ENCODE peak calls at places on chromosomes 6 and 20, in six cellular contexts. One of them, this sample, is unnamed.

GRCh38 chr6:116400376-116400775 is 29.6 kb downstream of the DSE start:
- DNase-seq in IMR-90: no peak
- DNase-seq in A549: no peak
- DNase-seq in HEK293T: no peak
- DNase-seq in K562: no peak
- DNase-seq in GM12878: no peak
- DNase-seq in this sample: no peak

GRCh38 chr6:148272597-148272996 is 70.0 kb upstream of the SASH1 start:
- DNase-seq in IMR-90: no peak
- DNase-seq in A549: no peak
- DNase-seq in HEK293T: no peak
- DNase-seq in K562: no peak
- DNase-seq in GM12878: no peak
- DNase-seq in this sample: no peak

GRCh38 chr6:129606664-129607063 is 103.3 kb downstream of the ARHGAP18 start:
- DNase-seq in IMR-90: peak; percentile 75
- DNase-seq in A549: no peak
- DNase-seq in HEK293T: no peak
- DNase-seq in K562: no peak
- DNase-seq in GM12878: peak; percentile 59
- DNase-seq in this sample: no peak

GRCh38 chr6:22392711-22393110 is 95.9 kb upstream of the PRL start:
- DNase-seq in IMR-90: peak; percentile 45
- DNase-seq in A549: no peak
- DNase-seq in HEK293T: no peak
- DNase-seq in K562: no peak
- DNase-seq in GM12878: no peak
- DNase-seq in this sample: no peak

GRCh38 chr20:40814328-40814960 is 125.4 kb upstream of the MAFB start:
- DNase-seq in IMR-90: no peak
- DNase-seq in A549: no peak
- DNase-seq in HEK293T: no peak
- DNase-seq in K562: no peak
- DNase-seq in GM12878: no peak
- DNase-seq in this sample: no peak

GRCh38 chr20:36573798-36574277 is 441 bp downstream of the TGIF2 start:
- DNase-seq in IMR-90: no peak
- DNase-seq in A549: no peak
- DNase-seq in HEK293T: no peak
- DNase-seq in K562: peak; percentile 66
- DNase-seq in GM12878: no peak
- DNase-seq in this sample: peak; percentile 48

GRCh38 chr6:3518356-3518841 is 61.5 kb upstream of the SLC22A23 start:
- DNase-seq in IMR-90: peak; percentile 73
- DNase-seq in A549: peak; percentile 39
- DNase-seq in HEK293T: no peak
- DNase-seq in K562: no peak
- DNase-seq in GM12878: no peak
- DNase-seq in this sample: peak; percentile 44

GRCh38 chr6:154605207-154605877 is 94.9 kb upstream of the CNKSR3 start:
- DNase-seq in IMR-90: no peak
- DNase-seq in A549: no peak
- DNase-seq in HEK293T: no peak
- DNase-seq in K562: no peak
- DNase-seq in GM12878: peak; percentile 83
- DNase-seq in this sample: no peak

GRCh38 chr6:153207617-153208016 is 76.5 kb upstream of the RGS17 start:
- DNase-seq in IMR-90: no peak
- DNase-seq in A549: no peak
- DNase-seq in HEK293T: no peak
- DNase-seq in K562: no peak
- DNase-seq in GM12878: no peak
- DNase-seq in this sample: no peak

GRCh38 chr6:157461000-157461915 is 80.3 kb downstream of the ZDHHC14 start:
- DNase-seq in IMR-90: peak; percentile 85
- DNase-seq in A549: no peak
- DNase-seq in HEK293T: peak; percentile 72
- DNase-seq in K562: peak; percentile 76
- DNase-seq in GM12878: peak; percentile 92
- DNase-seq in this sample: peak; percentile 67

GRCh38 chr20:32585011-32585518 is at the start of gene NOL4L:
- DNase-seq in IMR-90: no peak
- DNase-seq in A549: no peak
- DNase-seq in HEK293T: peak; percentile 36
- DNase-seq in K562: peak; percentile 72
- DNase-seq in GM12878: no peak
- DNase-seq in this sample: no peak

GRCh38 chr20:57558614-57559285 is 2.2 kb upstream of the PCK1 start:
- DNase-seq in IMR-90: no peak
- DNase-seq in A549: no peak
- DNase-seq in HEK293T: no peak
- DNase-seq in K562: no peak
- DNase-seq in GM12878: no peak
- DNase-seq in this sample: peak; percentile 49

GRCh38 chr6:90701146-90701781 is 114.4 kb upstream of the MAP3K7 start:
- DNase-seq in IMR-90: no peak
- DNase-seq in A549: no peak
- DNase-seq in HEK293T: peak; percentile 55
- DNase-seq in K562: peak; percentile 9
- DNase-seq in GM12878: no peak
- DNase-seq in this sample: no peak

GRCh38 chr6:140590641-140591040 is 1216.2 kb upstream of the CITED2 start:
- DNase-seq in IMR-90: peak; percentile 54
- DNase-seq in A549: no peak
- DNase-seq in HEK293T: no peak
- DNase-seq in K562: no peak
- DNase-seq in GM12878: no peak
- DNase-seq in this sample: no peak

GRCh38 chr6:140581601-140582000 is 1207.2 kb upstream of the CITED2 start:
- DNase-seq in IMR-90: no peak
- DNase-seq in A549: no peak
- DNase-seq in HEK293T: no peak
- DNase-seq in K562: no peak
- DNase-seq in GM12878: no peak
- DNase-seq in this sample: no peak

DNA sequence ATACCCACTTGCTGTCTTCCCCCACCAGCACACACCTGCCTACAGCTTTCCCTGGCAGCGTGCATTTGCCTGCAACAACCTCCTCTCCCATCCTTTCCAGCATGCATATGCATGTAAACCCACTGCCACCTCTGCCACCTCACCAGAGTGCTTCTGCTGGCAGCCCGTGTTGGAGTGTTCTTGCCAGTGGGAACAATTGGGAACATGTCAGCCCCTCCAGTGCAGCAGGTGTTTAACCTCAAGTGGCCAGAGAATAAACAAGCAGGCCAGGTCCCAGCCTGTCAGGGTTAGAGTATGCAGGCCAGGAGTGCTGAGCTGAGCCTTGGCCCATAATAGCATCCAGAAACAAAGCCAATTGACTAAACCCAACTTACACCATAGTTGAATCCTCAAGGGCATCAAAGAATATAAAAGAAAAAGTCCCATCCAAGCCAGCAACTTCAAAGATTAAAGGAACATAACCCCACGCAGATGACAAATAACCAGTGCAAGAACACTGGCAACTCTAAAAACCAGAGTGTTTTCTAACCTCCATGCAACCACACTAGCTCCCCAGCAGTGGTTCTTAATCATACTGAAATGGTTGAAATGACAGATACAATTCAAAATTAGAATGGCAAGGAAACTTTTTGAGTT is 1212.1 kb upstream of the CITED2 start:
- DNase-seq in IMR-90: no peak
- DNase-seq in A549: no peak
- DNase-seq in HEK293T: no peak
- DNase-seq in K562: no peak
- DNase-seq in GM12878: peak; percentile 60
- DNase-seq in this sample: no peak
- TF ChIP-seq BHLHE40 in IMR-90: no peak
- TF ChIP-seq BHLHE40 in A549: no peak
- TF ChIP-seq BHLHE40 in HEK293T: no peak
- TF ChIP-seq BHLHE40 in K562: no peak
- TF ChIP-seq BHLHE40 in GM12878: peak; percentile 16
- TF ChIP-seq BHLHE40 in this sample: no peak

DNA sequence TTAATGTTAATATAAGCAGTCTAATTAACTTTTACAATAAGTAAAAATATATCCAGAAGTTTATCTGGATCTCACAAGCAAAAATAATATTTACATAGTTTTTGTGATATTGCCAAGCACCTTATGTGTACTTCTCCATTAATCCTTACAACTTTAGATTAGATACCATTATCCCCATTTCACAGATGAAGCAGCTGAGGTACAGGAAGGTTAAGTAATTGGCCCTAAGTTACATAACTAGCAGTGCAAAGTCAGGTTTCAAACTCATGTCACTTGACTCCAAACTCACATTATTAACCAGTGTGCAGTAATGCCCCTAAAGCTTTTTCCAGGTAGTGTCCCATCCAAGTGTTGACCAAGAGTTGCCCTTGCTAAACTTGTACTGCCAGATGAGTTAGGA is 248.6 kb upstream of the STXBP5 start:
- DNase-seq in IMR-90: no peak
- DNase-seq in A549: no peak
- DNase-seq in HEK293T: no peak
- DNase-seq in K562: no peak
- DNase-seq in GM12878: no peak
- DNase-seq in this sample: no peak
- TF ChIP-seq BHLHE40 in IMR-90: no peak
- TF ChIP-seq BHLHE40 in A549: no peak
- TF ChIP-seq BHLHE40 in HEK293T: no peak
- TF ChIP-seq BHLHE40 in K562: no peak
- TF ChIP-seq BHLHE40 in GM12878: no peak
- TF ChIP-seq BHLHE40 in this sample: no peak

GRCh38 chr20:51815383-51816076 is 13.2 kb upstream of the SALL4 start:
- DNase-seq in IMR-90: no peak
- DNase-seq in A549: no peak
- DNase-seq in HEK293T: no peak
- DNase-seq in K562: no peak
- DNase-seq in GM12878: no peak
- DNase-seq in this sample: peak; percentile 53
- TF ChIP-seq BHLHE40 in IMR-90: no peak
- TF ChIP-seq BHLHE40 in A549: no peak
- TF ChIP-seq BHLHE40 in HEK293T: no peak
- TF ChIP-seq BHLHE40 in K562: no peak
- TF ChIP-seq BHLHE40 in GM12878: no peak
- TF ChIP-seq BHLHE40 in this sample: peak; percentile 66

GRCh38 chr20:45440424-45440823 is 24.5 kb downstream of the PIGT start:
- DNase-seq in IMR-90: no peak
- DNase-seq in A549: no peak
- DNase-seq in HEK293T: no peak
- DNase-seq in K562: no peak
- DNase-seq in GM12878: no peak
- DNase-seq in this sample: no peak

GRCh38 chr20:45432294-45432693 is 16.4 kb downstream of the PIGT start:
- DNase-seq in IMR-90: no peak
- DNase-seq in A549: no peak
- DNase-seq in HEK293T: no peak
- DNase-seq in K562: no peak
- DNase-seq in GM12878: peak; percentile 76
- DNase-seq in this sample: no peak

GRCh38 chr20:45433316-45433715 is 17.4 kb downstream of the PIGT start:
- DNase-seq in IMR-90: peak; percentile 75
- DNase-seq in A549: no peak
- DNase-seq in HEK293T: no peak
- DNase-seq in K562: no peak
- DNase-seq in GM12878: no peak
- DNase-seq in this sample: no peak

GRCh38 chr20:45440891-45441685 is 25.1 kb downstream of the PIGT start:
- DNase-seq in IMR-90: no peak
- DNase-seq in A549: no peak
- DNase-seq in HEK293T: no peak
- DNase-seq in K562: no peak
- DNase-seq in GM12878: no peak
- DNase-seq in this sample: no peak

DNA sequence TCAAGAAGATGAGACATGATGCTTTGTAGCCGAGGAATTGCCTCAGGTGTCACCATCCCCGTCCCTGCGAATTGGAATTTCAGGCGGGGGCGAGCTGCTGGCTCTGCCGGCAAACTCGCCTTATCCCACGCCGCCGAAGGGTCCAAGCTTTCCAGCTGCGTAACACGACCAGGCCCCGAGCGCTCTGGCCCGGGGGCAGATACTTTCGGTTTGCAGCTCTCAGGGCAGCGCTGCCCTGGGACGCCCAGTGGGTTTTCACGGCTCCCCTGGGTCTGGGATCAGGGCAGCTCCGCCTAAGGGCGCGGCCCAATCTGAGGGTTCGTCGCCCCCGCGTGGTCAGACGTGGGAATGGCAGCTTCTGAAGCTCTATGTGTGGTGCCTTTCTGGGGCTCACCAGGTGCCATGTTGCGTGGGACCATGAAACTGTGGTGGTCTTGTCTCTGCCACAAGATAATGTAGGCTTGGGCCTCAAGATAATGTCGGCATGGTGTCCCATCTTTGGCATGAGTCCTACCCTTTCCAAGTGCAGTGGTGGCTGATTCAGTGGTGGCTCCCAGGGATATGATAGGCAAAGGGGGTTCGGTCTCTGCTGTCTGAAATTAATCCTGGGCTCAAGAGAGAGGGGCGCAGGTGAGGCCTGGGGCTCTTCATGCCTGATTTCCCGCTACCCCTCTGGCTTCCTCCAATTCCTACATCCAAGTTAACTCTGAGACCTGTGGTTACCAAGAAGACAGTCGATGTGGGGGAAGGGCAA is 21.0 kb downstream of the PIGT start:
- DNase-seq in IMR-90: peak; percentile 81
- DNase-seq in A549: peak; percentile 90
- DNase-seq in HEK293T: peak; percentile 85
- DNase-seq in K562: peak; percentile 87
- DNase-seq in GM12878: no peak
- DNase-seq in this sample: peak; percentile 85
- TF ChIP-seq BHLHE40 in IMR-90: no peak
- TF ChIP-seq BHLHE40 in A549: no peak
- TF ChIP-seq BHLHE40 in HEK293T: no peak
- TF ChIP-seq BHLHE40 in K562: no peak
- TF ChIP-seq BHLHE40 in GM12878: peak; percentile 40
- TF ChIP-seq BHLHE40 in this sample: peak; percentile 37

GRCh38 chr6:138454976-138455706 is 44.2 kb downstream of the NHSL1 start:
- DNase-seq in IMR-90: no peak
- DNase-seq in A549: peak; percentile 8
- DNase-seq in HEK293T: no peak
- DNase-seq in K562: no peak
- DNase-seq in GM12878: peak; percentile 37
- DNase-seq in this sample: no peak
- TF ChIP-seq BHLHE40 in IMR-90: no peak
- TF ChIP-seq BHLHE40 in A549: no peak
- TF ChIP-seq BHLHE40 in HEK293T: no peak
- TF ChIP-seq BHLHE40 in K562: no peak
- TF ChIP-seq BHLHE40 in GM12878: no peak
- TF ChIP-seq BHLHE40 in this sample: no peak